ENCODE peak calls at places on chromosomes 4 and X, in eight cellular contexts. C is EL; N is stimulated activated CD8-positive, alpha-beta memory T cell treated with anti-CD3 and anti-CD28 coated beads, Interleukin-7, amount 100 ng/mL, for 1 hour; B is iPS DF 19.7; F is GM23248; E is adipocyte; V is cardiac fibroblast; X is ELR. O is an unnamed sample.

GRCh38 chrX:150899191-150899757 is 806 bp upstream of the CD99L2 start:
- DNase-seq in C (peak; percentile 44), N (no peak), B (no peak), F (peak; percentile 63), E (peak; percentile 42), V (peak; percentile 15), X (peak; percentile 51), O (no peak)

GRCh38 chr4:142977182-142977581 is 131.1 kb upstream of the INPP4B start:
- DNase-seq in C (no peak), N (no peak), B (no peak), F (no peak), E (no peak), V (no peak), X (no peak), O (no peak)

GRCh38 chrX:24702362-24703184 is 8.9 kb downstream of the POLA1 start:
- DNase-seq in C (no peak), N (no peak), B (no peak), F (no peak), E (no peak), V (no peak), X (no peak), O (no peak)

GRCh38 chr4:96326846-96327245 is 487.0 kb downstream of the PDHA2 start:
- DNase-seq in C (no peak), N (no peak), B (no peak), F (no peak), E (no peak), V (peak; percentile 24), X (no peak), O (no peak)

GRCh38 chr4:78357122-78357521 is 194.4 kb upstream of the ANXA3 start:
- DNase-seq in C (no peak), N (no peak), B (no peak), F (no peak), E (no peak), V (no peak), X (no peak), O (no peak)

GRCh38 chrX:14865201-14865600 is 7.7 kb downstream of the FANCB start:
- DNase-seq in C (peak; percentile 49), N (no peak), B (no peak), F (peak; percentile 48), E (peak; percentile 59), V (peak; percentile 58), X (peak; percentile 8), O (no peak)

GRCh38 chr4:94654714-94655113 is 103.0 kb upstream of the BMPR1B start:
- DNase-seq in C (no peak), N (no peak), B (no peak), F (no peak), E (no peak), V (no peak), X (no peak), O (no peak)

GRCh38 chr4:111269439-111269838 is 646.6 kb upstream of the PITX2 start:
- DNase-seq in C (peak; percentile 56), N (no peak), B (no peak), F (no peak), E (no peak), V (no peak), X (peak; percentile 29), O (no peak)

O was measured in HT1080.